ENCODE peak calls at places on chromosomes 12 and 14, in five cellular contexts. N, Z, O, U and X are unnamed samples. For H4K20me1, the result is how much of the 10 kb centered on the place peaks cover.

GRCh38 chr14:64806202-64806861 is 73.4 kb downstream of the SPTB start:
- DNase-seq in Z (no peak), U (peak), N (no peak), O (no peak), X (no peak)

GRCh38 chr12:110498984-110499706 is 2.8 kb downstream of the VPS29 start:
- DNase-seq in O (no peak), U (peak), N (no peak), Z (peak), X (no peak)

GRCh38 chr14:100374891-100375272 is 51.7 kb downstream of the SLC25A47 start:
- DNase-seq in N (no peak), Z (peak), O (no peak), U (no peak), X (no peak)

GRCh38 chr14:32277998-32278397 is 51.1 kb upstream of the AKAP6 start:
- DNase-seq in O (no peak), U (peak), Z (no peak), N (no peak), X (no peak)

GRCh38 chr14:77175843-77176242 is 5.8 kb upstream of the TMEM63C start:
- DNase-seq in O (no peak), Z (no peak), U (no peak), N (no peak), X (no peak)

GRCh38 chr14:81684696-81685095 is 151.0 kb upstream of the SEL1L start:
- DNase-seq in O (no peak), N (no peak), Z (no peak), U (no peak), X (no peak)

GRCh38 chr12:116150452-116150851 is 127.0 kb downstream of the MED13L start:
- DNase-seq in Z (no peak), O (no peak), U (no peak), N (no peak), X (no peak)

GRCh38 chr12:92471551-92471950 is 231.2 kb upstream of the PLEKHG7 start:
- DNase-seq in U (no peak), O (no peak), Z (no peak), N (no peak), X (no peak)

GRCh38 chr12:53899230-53899629 is 39.4 kb upstream of the HOXC13 start:
- DNase-seq in U (no peak), O (no peak), N (no peak), Z (no peak), X (no peak)

GRCh38 chr12:58833844-58834243 is 86.5 kb downstream of the LRIG3 start:
- DNase-seq in Z (no peak), U (no peak), O (no peak), N (no peak), X (no peak)

GRCh38 chr12:26017484-26018211 is 59.2 kb downstream of the RASSF8 start:
- DNase-seq in U (peak), N (no peak), Z (peak), O (no peak), X (peak)

GRCh38 chr12:42741771-42742510 is 152.4 kb upstream of the PRICKLE1 start:
- DNase-seq in N (no peak), U (no peak), O (no peak), Z (no peak), X (no peak)

GRCh38 chr12:3998968-3999792 is 126.0 kb upstream of the PARP11 start:
- DNase-seq in O (no peak), N (no peak), Z (no peak), U (peak), X (no peak)

GRCh38 chr12:6684609-6685008 is 4.6 kb downstream of the ZNF384 start:
- DNase-seq in U (peak), N (no peak), Z (peak), O (no peak), X (peak)

GRCh38 chr12:124877423-124877822 is 13.8 kb upstream of the SCARB1 start:
- DNase-seq in Z (no peak), N (no peak), O (no peak), U (no peak), X (no peak)
- TF ChIP-seq JUND in Z (no peak), N (no peak), O (no peak), U (no peak), X (no peak)

DNA sequence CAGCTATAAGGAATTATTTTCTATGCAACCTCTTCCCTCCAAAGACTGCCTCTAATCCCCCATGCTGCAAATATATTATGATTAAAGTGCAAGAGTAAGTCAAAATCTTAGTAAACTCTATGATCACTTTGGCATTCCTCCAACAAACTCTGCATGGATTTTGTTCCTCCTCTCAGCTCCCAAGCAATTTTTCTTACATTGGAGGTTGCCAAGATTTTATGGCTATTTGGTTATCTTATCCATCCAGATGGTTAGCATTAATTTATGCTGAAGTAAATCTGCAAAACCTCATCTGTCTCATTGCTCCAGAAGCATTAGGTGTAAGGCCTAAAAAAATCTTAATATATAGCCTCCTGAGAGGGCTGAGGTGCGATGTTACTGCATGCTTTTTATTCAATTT is 228.1 kb downstream of the CHST11 start:
- DNase-seq in U (no peak), Z (no peak), N (no peak), O (no peak), X (no peak)
- H4K20me1 ChIP-seq in U (under half), Z (under half), N (under half), O (under half), X (under half)

GRCh38 chr14:34049769-34050168 is 98.9 kb upstream of the EGLN3 start:
- DNase-seq in N (no peak), Z (no peak), O (no peak), U (no peak), X (no peak)
- TF ChIP-seq CEBPB in N (no peak), Z (no peak), O (no peak), U (no peak), X (no peak)

GRCh38 chr12:114636723-114637480 is 47.1 kb downstream of the TBX3 start:
- DNase-seq in N (no peak), O (no peak), U (no peak), Z (no peak), X (no peak)

DNA sequence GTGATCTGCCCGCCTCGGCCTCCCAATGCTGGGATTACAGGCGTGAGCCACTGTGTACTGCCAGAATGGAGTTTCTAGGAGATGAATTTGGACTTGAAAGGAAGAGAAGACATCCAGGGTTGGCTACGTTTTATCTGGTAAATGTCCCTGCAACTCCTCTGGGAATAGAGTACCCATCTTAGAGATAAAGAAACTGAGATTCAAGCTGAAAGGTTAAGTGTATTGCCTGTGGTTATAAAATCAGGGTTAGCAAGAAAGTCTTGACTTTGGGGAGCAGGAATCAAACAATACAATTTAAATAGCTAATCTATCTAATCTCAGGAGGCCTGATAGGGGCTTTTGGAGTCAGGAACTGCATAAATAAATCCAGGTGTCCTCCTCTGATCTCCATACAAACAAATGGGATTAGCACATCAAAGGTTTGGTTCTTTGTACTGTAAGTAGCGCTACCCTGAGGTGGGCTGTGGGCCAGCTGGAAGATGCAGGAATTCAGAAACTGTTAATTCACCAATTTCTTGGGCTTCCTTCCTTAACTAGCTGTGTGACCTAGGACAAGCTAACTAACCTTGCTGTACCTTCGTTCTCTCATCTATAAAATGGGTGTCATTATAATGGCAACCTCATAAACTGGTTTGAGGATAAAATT is 45.1 kb downstream of the TBX3 start:
- DNase-seq in Z (no peak), N (no peak), O (peak), U (peak), X (no peak)
- TF ChIP-seq JUND in Z (no peak), N (no peak), O (no peak), U (no peak), X (no peak)